ENCODE peak calls at places on chromosomes 16 and 17, in seven cellular contexts. One of them, this sample, is unnamed. For H3K4me1, H3K9me3 and H3K27me3, the result is how much of the 10 kb centered on the place peaks cover.

GRCh38 chr17:1498233-1498632 is 5.7 kb upstream of the MYO1C start:
- DNase-seq in adrenal gland: no peak
- DNase-seq in IMR-90: no peak
- DNase-seq in endodermal cell: no peak
- DNase-seq in heart left ventricle: no peak
- DNase-seq in psoas muscle: no peak
- DNase-seq in neuronal stem cell: no peak
- DNase-seq in this sample: no peak

GRCh38 chr17:47698749-47699535 is 5.0 kb downstream of the TBKBP1 start:
- DNase-seq in heart left ventricle: no peak
- DNase-seq in psoas muscle: peak
- DNase-seq in neuronal stem cell: peak
- DNase-seq in adrenal gland: peak
- DNase-seq in endodermal cell: peak
- DNase-seq in IMR-90: peak
- DNase-seq in this sample: peak

GRCh38 chr16:50581830-50582229 is 33.6 kb downstream of the NKD1 start:
- DNase-seq in psoas muscle: no peak
- DNase-seq in endodermal cell: no peak
- DNase-seq in heart left ventricle: no peak
- DNase-seq in adrenal gland: no peak
- DNase-seq in neuronal stem cell: no peak
- DNase-seq in IMR-90: no peak
- DNase-seq in this sample: no peak

GRCh38 chr16:86977076-86977676 is 340.0 kb downstream of the C16orf95 start:
- DNase-seq in neuronal stem cell: no peak
- DNase-seq in endodermal cell: no peak
- DNase-seq in IMR-90: no peak
- DNase-seq in psoas muscle: no peak
- DNase-seq in heart left ventricle: no peak
- DNase-seq in adrenal gland: no peak
- DNase-seq in this sample: no peak

GRCh38 chr17:27937026-27937546 is 43.9 kb upstream of the LYRM9 start:
- DNase-seq in heart left ventricle: no peak
- DNase-seq in psoas muscle: no peak
- DNase-seq in endodermal cell: no peak
- DNase-seq in adrenal gland: no peak
- DNase-seq in neuronal stem cell: no peak
- DNase-seq in IMR-90: no peak
- DNase-seq in this sample: no peak

GRCh38 chr16:15544405-15544804 is 98.5 kb downstream of the MARF1 start:
- DNase-seq in IMR-90: no peak
- DNase-seq in psoas muscle: no peak
- DNase-seq in heart left ventricle: no peak
- DNase-seq in endodermal cell: no peak
- DNase-seq in neuronal stem cell: no peak
- DNase-seq in adrenal gland: no peak
- DNase-seq in this sample: peak

GRCh38 chr16:70804153-70804728 is 3.3 kb upstream of the VAC14 start:
- DNase-seq in psoas muscle: no peak
- DNase-seq in adrenal gland: no peak
- DNase-seq in heart left ventricle: no peak
- DNase-seq in neuronal stem cell: no peak
- DNase-seq in IMR-90: peak
- DNase-seq in endodermal cell: peak
- DNase-seq in this sample: no peak

GRCh38 chr17:4706121-4706520 is 2.2 kb upstream of the PELP1 start:
- DNase-seq in psoas muscle: no peak
- DNase-seq in heart left ventricle: no peak
- DNase-seq in IMR-90: peak
- DNase-seq in adrenal gland: no peak
- DNase-seq in endodermal cell: peak
- DNase-seq in neuronal stem cell: no peak
- DNase-seq in this sample: no peak

GRCh38 chr17:74356640-74357465 is 4.8 kb downstream of the BTBD17 start:
- DNase-seq in heart left ventricle: no peak
- DNase-seq in IMR-90: no peak
- DNase-seq in neuronal stem cell: no peak
- DNase-seq in adrenal gland: no peak
- DNase-seq in endodermal cell: no peak
- DNase-seq in psoas muscle: no peak
- DNase-seq in this sample: peak

GRCh38 chr16:88561485-88562369 is 8.5 kb upstream of the ZC3H18 start:
- DNase-seq in IMR-90: peak
- DNase-seq in adrenal gland: peak
- DNase-seq in endodermal cell: peak
- DNase-seq in psoas muscle: peak
- DNase-seq in neuronal stem cell: peak
- DNase-seq in heart left ventricle: no peak
- DNase-seq in this sample: peak

GRCh38 chr16:46903255-46903905 is 19.2 kb downstream of the GPT2 start:
- DNase-seq in heart left ventricle: no peak
- DNase-seq in neuronal stem cell: no peak
- DNase-seq in IMR-90: no peak
- DNase-seq in psoas muscle: no peak
- DNase-seq in endodermal cell: no peak
- DNase-seq in adrenal gland: no peak
- DNase-seq in this sample: no peak

GRCh38 chr16:88810166-88810867 is 1.4 kb downstream of the APRT start:
- DNase-seq in IMR-90: no peak
- DNase-seq in adrenal gland: no peak
- DNase-seq in neuronal stem cell: no peak
- DNase-seq in endodermal cell: peak
- DNase-seq in heart left ventricle: no peak
- DNase-seq in psoas muscle: peak
- DNase-seq in this sample: no peak

GRCh38 chr16:3963203-3963602 is 82.7 kb upstream of the CREBBP start:
- DNase-seq in IMR-90: no peak
- DNase-seq in adrenal gland: no peak
- DNase-seq in psoas muscle: no peak
- DNase-seq in neuronal stem cell: no peak
- DNase-seq in endodermal cell: peak
- DNase-seq in heart left ventricle: no peak
- DNase-seq in this sample: no peak

GRCh38 chr17:81314410-81315169 is 19.5 kb upstream of the SLC38A10 start:
- DNase-seq in neuronal stem cell: no peak
- DNase-seq in endodermal cell: no peak
- DNase-seq in IMR-90: no peak
- DNase-seq in heart left ventricle: no peak
- DNase-seq in adrenal gland: no peak
- DNase-seq in psoas muscle: no peak
- DNase-seq in this sample: no peak

GRCh38 chr17:65137076-65137935 is at the start of gene RGS9:
- DNase-seq in neuronal stem cell: peak
- DNase-seq in heart left ventricle: peak
- DNase-seq in endodermal cell: peak
- DNase-seq in adrenal gland: peak
- DNase-seq in psoas muscle: peak
- DNase-seq in IMR-90: peak
- DNase-seq in this sample: peak

GRCh38 chr16:31874354-31875111 is 926 bp downstream of the ZNF267 start:
- DNase-seq in IMR-90: peak
- DNase-seq in heart left ventricle: no peak
- DNase-seq in neuronal stem cell: no peak
- DNase-seq in adrenal gland: no peak
- DNase-seq in psoas muscle: no peak
- DNase-seq in endodermal cell: no peak
- DNase-seq in this sample: peak

GRCh38 chr17:2250140-2251095 is 53.2 kb downstream of the SMG6 start:
- DNase-seq in heart left ventricle: no peak
- DNase-seq in neuronal stem cell: no peak
- DNase-seq in psoas muscle: no peak
- DNase-seq in IMR-90: peak
- DNase-seq in adrenal gland: no peak
- DNase-seq in endodermal cell: no peak
- DNase-seq in this sample: no peak

GRCh38 chr16:69077251-69077650 is 28.2 kb upstream of the HAS3 start:
- DNase-seq in adrenal gland: no peak
- DNase-seq in neuronal stem cell: no peak
- DNase-seq in endodermal cell: no peak
- DNase-seq in heart left ventricle: no peak
- DNase-seq in psoas muscle: no peak
- DNase-seq in IMR-90: peak
- DNase-seq in this sample: no peak
- H3K4me1 ChIP-seq in adrenal gland: under half
- H3K4me1 ChIP-seq in neuronal stem cell: under half
- H3K4me1 ChIP-seq in endodermal cell: under half
- H3K4me1 ChIP-seq in heart left ventricle: under half
- H3K4me1 ChIP-seq in psoas muscle: under half
- H3K4me1 ChIP-seq in IMR-90: under half
- H3K4me1 ChIP-seq in this sample: under half

GRCh38 chr16:35795361-35796029 is 2336.1 kb downstream of the TP53TG3F start:
- DNase-seq in adrenal gland: no peak
- DNase-seq in neuronal stem cell: no peak
- DNase-seq in psoas muscle: no peak
- DNase-seq in endodermal cell: no peak
- DNase-seq in IMR-90: no peak
- DNase-seq in heart left ventricle: no peak
- DNase-seq in this sample: no peak
- H3K9me3 ChIP-seq in adrenal gland: under half
- H3K9me3 ChIP-seq in neuronal stem cell: half or more
- H3K9me3 ChIP-seq in psoas muscle: under half
- H3K9me3 ChIP-seq in endodermal cell: half or more
- H3K9me3 ChIP-seq in IMR-90: under half
- H3K9me3 ChIP-seq in heart left ventricle: under half
- H3K9me3 ChIP-seq in this sample: under half

DNA sequence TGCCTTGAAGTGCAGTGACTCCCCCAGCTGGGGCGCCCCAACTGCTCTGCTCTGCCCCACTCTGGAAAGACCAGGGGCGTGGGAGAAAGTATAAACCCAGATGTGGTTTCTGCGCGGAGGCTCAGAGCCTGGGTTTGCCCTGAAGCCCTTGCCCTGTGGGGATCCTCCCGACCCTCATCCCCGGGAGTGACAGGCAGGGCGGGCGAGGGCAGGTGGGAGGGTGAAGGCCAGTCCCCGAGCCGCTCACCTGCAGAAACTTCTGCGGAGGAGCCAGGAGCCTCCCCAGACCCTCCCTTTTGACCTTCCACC is 3.8 kb downstream of the TPSD1 start:
- DNase-seq in psoas muscle: no peak
- DNase-seq in adrenal gland: no peak
- DNase-seq in endodermal cell: no peak
- DNase-seq in heart left ventricle: no peak
- DNase-seq in IMR-90: no peak
- DNase-seq in neuronal stem cell: no peak
- DNase-seq in this sample: no peak
- H3K27me3 ChIP-seq in psoas muscle: under half
- H3K27me3 ChIP-seq in adrenal gland: under half
- H3K27me3 ChIP-seq in endodermal cell: under half
- H3K27me3 ChIP-seq in heart left ventricle: under half
- H3K27me3 ChIP-seq in IMR-90: under half
- H3K27me3 ChIP-seq in neuronal stem cell: under half
- H3K27me3 ChIP-seq in this sample: under half

GRCh38 chr16:85171004-85171808 is 58.9 kb upstream of the CIBAR2 start:
- DNase-seq in psoas muscle: peak
- DNase-seq in heart left ventricle: no peak
- DNase-seq in neuronal stem cell: no peak
- DNase-seq in IMR-90: no peak
- DNase-seq in adrenal gland: no peak
- DNase-seq in endodermal cell: no peak
- DNase-seq in this sample: no peak
- H3K4me1 ChIP-seq in psoas muscle: half or more
- H3K4me1 ChIP-seq in heart left ventricle: under half
- H3K4me1 ChIP-seq in neuronal stem cell: under half
- H3K4me1 ChIP-seq in IMR-90: under half
- H3K4me1 ChIP-seq in adrenal gland: half or more
- H3K4me1 ChIP-seq in endodermal cell: under half
- H3K4me1 ChIP-seq in this sample: half or more

GRCh38 chr16:35450648-35451047 is 1991.2 kb downstream of the TP53TG3F start:
- DNase-seq in adrenal gland: no peak
- DNase-seq in endodermal cell: no peak
- DNase-seq in heart left ventricle: no peak
- DNase-seq in IMR-90: no peak
- DNase-seq in psoas muscle: no peak
- DNase-seq in neuronal stem cell: no peak
- DNase-seq in this sample: no peak
- H3K9me3 ChIP-seq in adrenal gland: under half
- H3K9me3 ChIP-seq in endodermal cell: half or more
- H3K9me3 ChIP-seq in heart left ventricle: under half
- H3K9me3 ChIP-seq in IMR-90: under half
- H3K9me3 ChIP-seq in psoas muscle: under half
- H3K9me3 ChIP-seq in neuronal stem cell: half or more
- H3K9me3 ChIP-seq in this sample: under half

This sample was measured in body of pancreas.